ENCODE peak calls at places on chromosomes 4 and X, in eight cellular contexts. S is G401; R is ACHN; Z is testis; G is activated CD4-positive, alpha-beta T cell treated with anti-CD3 and anti-CD28 coated beads, Interleukin-2, amount 10 ng/mL, durations not matched to agents 7 days and 5 days; W is stimulated activated CD8-positive, alpha-beta memory T cell treated with anti-CD3 and anti-CD28 coated beads, Interleukin-2, amount 100 ng/mL, for 48 hours; F is stimulated activated naive CD8-positive, alpha-beta T cell treated with anti-CD3 and anti-CD28 coated beads, Interleukin-15, Interleukin-2, amounts not matched to agents 100 U/mL and 50 U/mL, for 24 hours; N is T-helper 1 cell. H is an unnamed sample.

GRCh38 chrX:40331353-40331752 is 233.6 kb upstream of the BCOR start:
- DNase-seq in F (no peak), G (no peak), Z (no peak), S (no peak), W (no peak), N (no peak), R (no peak), H (no peak)

GRCh38 chr4:181676546-181676945 is 566.7 kb upstream of the TENM3 start:
- DNase-seq in N (no peak), G (no peak), F (no peak), W (no peak), S (no peak), R (no peak), Z (no peak), H (no peak)

GRCh38 chr4:124111922-124112321 is 600.6 kb downstream of the ANKRD50 start:
- DNase-seq in N (no peak), F (no peak), S (peak; percentile 62), G (no peak), R (peak; percentile 57), W (no peak), Z (peak; percentile 21), H (peak; percentile 87)

GRCh38 chr4:110621839-110622751 is 782 bp downstream of the PITX2 start:
- DNase-seq in W (no peak), Z (no peak), R (no peak), G (no peak), F (no peak), S (no peak), N (no peak), H (no peak)

GRCh38 chr4:41832961-41833360 is 84.4 kb upstream of the PHOX2B start:
- DNase-seq in F (no peak), W (no peak), N (no peak), G (no peak), S (peak; percentile 2), Z (no peak), R (no peak), H (peak; percentile 2)

GRCh38 chr4:186700746-186701145 is 22.9 kb downstream of the FAT1 start:
- DNase-seq in G (no peak), F (no peak), S (peak; percentile 63), Z (peak; percentile 71), R (no peak), N (no peak), W (no peak), H (peak; percentile 64)

GRCh38 chrX:29496636-29497180 is 718.7 kb upstream of the MAGEB2 start:
- DNase-seq in Z (no peak), S (no peak), F (no peak), N (no peak), G (no peak), R (no peak), W (no peak), H (no peak)

GRCh38 chr4:89110541-89110985 is 770 bp upstream of the TIGD2 start:
- DNase-seq in W (no peak), F (no peak), R (no peak), G (no peak), N (no peak), Z (no peak), S (peak; percentile 67), H (no peak)

GRCh38 chr4:7275067-7275466 is 82.7 kb downstream of the SORCS2 start:
- DNase-seq in R (no peak), S (no peak), W (no peak), F (no peak), Z (no peak), N (no peak), G (no peak), H (peak; percentile 5)

GRCh38 chr4:122218762-122219161 is 66.6 kb downstream of the BLTP1 start:
- DNase-seq in S (peak; percentile 10), R (peak; percentile 32), F (no peak), N (no peak), G (no peak), W (no peak), Z (no peak), H (peak; percentile 11)

GRCh38 chr4:98094118-98094517 is 49.2 kb downstream of the STPG2 start:
- DNase-seq in S (no peak), G (no peak), Z (no peak), N (no peak), R (no peak), F (no peak), W (no peak), H (peak; percentile 71)

GRCh38 chr4:181150173-181150572 is 1093.0 kb upstream of the TENM3 start:
- DNase-seq in R (no peak), G (no peak), S (peak; percentile 8), W (no peak), N (no peak), F (no peak), Z (no peak), H (peak; percentile 85)

GRCh38 chr4:55074386-55074785 is 51.0 kb downstream of the KDR start:
- DNase-seq in Z (no peak), R (no peak), S (no peak), G (no peak), W (no peak), F (no peak), N (no peak), H (no peak)

GRCh38 chr4:102614801-102615200 is 113.6 kb downstream of the NFKB1 start:
- DNase-seq in F (no peak), W (no peak), Z (no peak), N (no peak), S (no peak), R (no peak), G (no peak), H (no peak)

GRCh38 chr4:54654753-54655152 is 3.0 kb upstream of the KIT start:
- DNase-seq in R (no peak), S (no peak), F (no peak), N (no peak), G (no peak), Z (no peak), W (no peak), H (no peak)

GRCh38 chr4:100875296-100876040 is 357.6 kb upstream of the EMCN start:
- DNase-seq in S (no peak), Z (no peak), N (no peak), R (no peak), F (no peak), G (no peak), W (no peak), H (no peak)

GRCh38 chr4:47839259-47839658 is 1.4 kb upstream of the CORIN start:
- DNase-seq in S (peak; percentile 15), R (peak; percentile 21), G (peak; percentile 41), W (no peak), Z (peak; percentile 29), N (no peak), F (peak; percentile 32), H (peak; percentile 20)

GRCh38 chr4:85681194-85681803 is 206.3 kb downstream of the ARHGAP24 start:
- DNase-seq in S (no peak), Z (peak; percentile 49), G (no peak), F (no peak), N (no peak), W (no peak), R (no peak), H (peak; percentile 95)

GRCh38 chr4:144705861-144706590 is 60.1 kb downstream of the HHIP start:
- DNase-seq in F (no peak), S (no peak), R (no peak), W (no peak), Z (no peak), G (no peak), N (no peak), H (no peak)

GRCh38 chrX:125150231-125150630 is 169.4 kb upstream of the TEX13C start:
- DNase-seq in G (no peak), W (no peak), S (no peak), R (no peak), N (no peak), Z (no peak), F (no peak), H (peak; percentile 20)

GRCh38 chr4:8702516-8703400 is 110.2 kb downstream of the CPZ start:
- DNase-seq in Z (peak; percentile 8), R (no peak), G (no peak), N (no peak), W (no peak), F (no peak), S (no peak), H (no peak)

GRCh38 chr4:123673971-123674370 is 277.4 kb downstream of the SPRY1 start:
- DNase-seq in S (peak; percentile 27), R (no peak), N (no peak), Z (no peak), G (no peak), W (no peak), F (no peak), H (peak; percentile 93)

GRCh38 chr4:52853351-52853750 is 8.8 kb upstream of the RASL11B start:
- DNase-seq in G (no peak), F (no peak), R (no peak), S (no peak), N (no peak), Z (no peak), W (no peak), H (no peak)

GRCh38 chrX:10579753-10580060 is 40.7 kb downstream of the MID1 start:
- DNase-seq in R (peak; percentile 37), N (no peak), S (no peak), F (no peak), G (no peak), W (no peak), Z (no peak), H (no peak)